ENCODE peak calls at places on chromosomes 3 and 15, in seven cellular contexts. W, V, Q, Z, A, H and L are unnamed samples.

GRCh38 chr3:72888546-72889309 is 882 bp downstream of the GXYLT2 start:
- DNase-seq in Z (no peak), V (no peak), W (no peak), A (no peak), H (no peak), Q (peak), L (peak)

GRCh38 chr3:50297896-50298725 is 1.1 kb downstream of the HYAL3 start:
- DNase-seq in Q (peak), Z (peak), W (no peak), V (no peak), H (no peak), A (no peak), L (peak)

GRCh38 chr15:64574220-64574994 is 114.0 kb downstream of the ZNF609 start:
- DNase-seq in H (no peak), Z (no peak), Q (no peak), W (no peak), A (peak), V (no peak), L (no peak)

GRCh38 chr3:61824553-61825135 is 263.3 kb downstream of the PTPRG start:
- DNase-seq in W (no peak), H (no peak), A (no peak), V (no peak), Z (no peak), Q (no peak), L (no peak)

GRCh38 chr3:124774305-124774673 is 44.0 kb downstream of the UMPS start:
- DNase-seq in V (no peak), Q (peak), W (no peak), A (peak), Z (no peak), H (peak), L (peak)

GRCh38 chr15:82812994-82813393 is 3.6 kb downstream of the WHAMM start:
- DNase-seq in A (no peak), H (no peak), Z (no peak), V (no peak), Q (no peak), W (no peak), L (no peak)

GRCh38 chr3:145902166-145902565 is 258.8 kb downstream of the PLOD2 start:
- DNase-seq in V (no peak), A (peak), Z (no peak), H (no peak), Q (no peak), W (no peak), L (no peak)

GRCh38 chr15:79432345-79433311 is 492 bp downstream of the MINAR1 start:
- DNase-seq in V (no peak), H (peak), A (no peak), W (no peak), Z (no peak), Q (peak), L (peak)